ENCODE peak calls at places on chromosome 9, in six cellular contexts. One of them, this sample, is unnamed. For H3K4me1, the result is how much of the 10 kb centered on the place peaks cover.

GRCh38 chr9:41229408-41230401 is 40.6 kb upstream of the ZNG1F start:
- DNase-seq in upper lobe of right lung: peak
- DNase-seq in cardiac muscle cell: no peak
- DNase-seq in uterus: no peak
- DNase-seq in PC-3: no peak
- DNase-seq in astrocyte: peak
- DNase-seq in this sample: no peak

GRCh38 chr9:2343756-2344155 is 277.8 kb upstream of the VLDLR start:
- DNase-seq in astrocyte: no peak
- DNase-seq in upper lobe of right lung: no peak
- DNase-seq in PC-3: no peak
- DNase-seq in cardiac muscle cell: no peak
- DNase-seq in uterus: no peak
- DNase-seq in this sample: no peak

GRCh38 chr9:89448381-89448780 is 49.5 kb downstream of the SEMA4D start:
- DNase-seq in uterus: no peak
- DNase-seq in cardiac muscle cell: no peak
- DNase-seq in astrocyte: no peak
- DNase-seq in upper lobe of right lung: no peak
- DNase-seq in PC-3: no peak
- DNase-seq in this sample: no peak

GRCh38 chr9:69865986-69866385 is 45.4 kb downstream of the CFAP95 start:
- DNase-seq in PC-3: no peak
- DNase-seq in uterus: no peak
- DNase-seq in astrocyte: no peak
- DNase-seq in upper lobe of right lung: no peak
- DNase-seq in cardiac muscle cell: no peak
- DNase-seq in this sample: no peak

GRCh38 chr9:90870646-90871326 is 69.2 kb downstream of the SYK start:
- DNase-seq in upper lobe of right lung: no peak
- DNase-seq in uterus: no peak
- DNase-seq in astrocyte: peak
- DNase-seq in PC-3: peak
- DNase-seq in cardiac muscle cell: peak
- DNase-seq in this sample: no peak

GRCh38 chr9:911003-911402 is 65.5 kb upstream of the DMRT3 start:
- DNase-seq in cardiac muscle cell: peak
- DNase-seq in uterus: no peak
- DNase-seq in upper lobe of right lung: no peak
- DNase-seq in astrocyte: no peak
- DNase-seq in PC-3: no peak
- DNase-seq in this sample: no peak

GRCh38 chr9:70563437-70564204 is 149.2 kb upstream of the KLF9 start:
- DNase-seq in cardiac muscle cell: no peak
- DNase-seq in astrocyte: peak
- DNase-seq in upper lobe of right lung: no peak
- DNase-seq in PC-3: no peak
- DNase-seq in uterus: no peak
- DNase-seq in this sample: no peak

GRCh38 chr9:78694950-78695349 is 398.0 kb downstream of the PSAT1 start:
- DNase-seq in uterus: no peak
- DNase-seq in astrocyte: no peak
- DNase-seq in upper lobe of right lung: no peak
- DNase-seq in PC-3: no peak
- DNase-seq in cardiac muscle cell: no peak
- DNase-seq in this sample: no peak

GRCh38 chr9:107480386-107480789 is 9.2 kb downstream of the KLF4 start:
- DNase-seq in cardiac muscle cell: no peak
- DNase-seq in PC-3: peak
- DNase-seq in upper lobe of right lung: peak
- DNase-seq in uterus: peak
- DNase-seq in astrocyte: peak
- DNase-seq in this sample: peak

GRCh38 chr9:1094749-1095148 is 44.6 kb downstream of the DMRT2 start:
- DNase-seq in PC-3: peak
- DNase-seq in uterus: no peak
- DNase-seq in upper lobe of right lung: no peak
- DNase-seq in cardiac muscle cell: no peak
- DNase-seq in astrocyte: no peak
- DNase-seq in this sample: no peak

DNA sequence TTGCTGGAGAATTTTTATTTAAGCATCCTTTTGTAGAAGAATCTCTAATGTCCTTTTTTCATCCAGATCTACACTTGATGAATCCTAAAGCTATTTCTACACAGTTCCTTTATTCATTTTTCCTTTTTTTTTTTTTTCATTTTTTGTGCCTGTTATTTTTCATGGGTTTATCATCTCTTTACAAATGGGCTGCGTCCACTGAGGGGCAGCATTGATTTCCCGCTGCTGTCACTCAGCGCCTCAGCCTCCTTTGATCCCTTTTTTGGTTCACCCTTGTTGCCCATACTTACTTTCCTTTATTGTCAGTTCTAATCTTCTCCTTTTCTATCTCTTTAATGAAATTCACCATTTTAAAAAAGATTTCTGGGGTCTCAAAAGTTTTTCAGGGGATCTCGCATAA is 5.7 kb upstream of the MSMP start:
- DNase-seq in cardiac muscle cell: no peak
- DNase-seq in PC-3: no peak
- DNase-seq in uterus: no peak
- DNase-seq in upper lobe of right lung: no peak
- DNase-seq in astrocyte: no peak
- DNase-seq in this sample: no peak
- H3K4me1 ChIP-seq in cardiac muscle cell: under half
- H3K4me1 ChIP-seq in PC-3: under half
- H3K4me1 ChIP-seq in uterus: under half
- H3K4me1 ChIP-seq in upper lobe of right lung: under half
- H3K4me1 ChIP-seq in astrocyte: under half
- H3K4me1 ChIP-seq in this sample: under half

GRCh38 chr9:97396256-97396655 is 15.6 kb upstream of the TDRD7 start:
- DNase-seq in uterus: no peak
- DNase-seq in PC-3: no peak
- DNase-seq in astrocyte: no peak
- DNase-seq in cardiac muscle cell: no peak
- DNase-seq in upper lobe of right lung: no peak
- DNase-seq in this sample: no peak

GRCh38 chr9:97394881-97395280 is 17.0 kb upstream of the TDRD7 start:
- DNase-seq in uterus: no peak
- DNase-seq in upper lobe of right lung: no peak
- DNase-seq in astrocyte: no peak
- DNase-seq in PC-3: no peak
- DNase-seq in cardiac muscle cell: no peak
- DNase-seq in this sample: no peak

GRCh38 chr9:97395745-97396144 is 16.2 kb upstream of the TDRD7 start:
- DNase-seq in uterus: no peak
- DNase-seq in cardiac muscle cell: no peak
- DNase-seq in upper lobe of right lung: no peak
- DNase-seq in PC-3: no peak
- DNase-seq in astrocyte: no peak
- DNase-seq in this sample: no peak

GRCh38 chr9:97397220-97397619 is 14.7 kb upstream of the TDRD7 start:
- DNase-seq in PC-3: peak
- DNase-seq in uterus: no peak
- DNase-seq in cardiac muscle cell: no peak
- DNase-seq in upper lobe of right lung: no peak
- DNase-seq in astrocyte: peak
- DNase-seq in this sample: no peak

DNA sequence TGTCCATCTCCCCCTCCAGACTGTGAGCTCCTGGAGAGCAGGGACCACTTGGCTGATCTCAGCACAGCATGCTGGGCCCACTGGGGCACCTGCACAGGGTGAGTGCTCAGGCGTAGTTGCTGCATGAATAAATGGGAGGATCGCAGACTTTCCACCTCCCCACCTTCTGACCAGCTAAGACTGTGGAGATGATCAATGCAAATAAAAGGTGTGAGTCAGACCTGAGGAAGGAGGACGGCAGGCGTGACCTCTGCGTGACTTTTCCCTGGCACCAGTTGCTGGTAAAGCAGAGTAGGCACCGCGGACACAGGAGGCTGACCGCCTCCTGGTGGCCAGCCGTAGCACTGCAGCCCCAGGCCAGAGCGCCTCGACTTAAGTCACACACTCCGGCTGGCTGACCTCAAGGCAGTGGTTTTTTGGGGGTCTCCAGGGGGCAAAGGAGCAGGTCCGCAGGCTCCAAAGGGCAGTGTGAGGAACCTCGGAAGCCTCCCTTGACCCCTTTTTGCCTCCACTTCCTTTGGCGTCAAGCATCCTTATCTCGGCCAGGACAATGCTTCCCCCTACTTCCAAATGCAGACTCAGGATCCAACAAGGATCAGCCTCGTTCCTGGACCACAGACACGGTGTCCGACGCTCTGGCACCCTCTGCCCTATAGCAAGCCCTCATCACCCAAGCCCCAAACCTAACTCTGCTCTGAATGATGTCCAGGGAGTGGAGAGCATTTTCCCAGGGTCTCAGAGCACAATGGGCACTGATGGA is 12.7 kb upstream of the TDRD7 start:
- DNase-seq in PC-3: peak
- DNase-seq in upper lobe of right lung: peak
- DNase-seq in uterus: peak
- DNase-seq in cardiac muscle cell: peak
- DNase-seq in astrocyte: peak
- DNase-seq in this sample: peak
- TF ChIP-seq CTCF in PC-3: peak
- TF ChIP-seq CTCF in upper lobe of right lung: peak
- TF ChIP-seq CTCF in uterus: peak
- TF ChIP-seq CTCF in cardiac muscle cell: peak
- TF ChIP-seq CTCF in astrocyte: peak
- TF ChIP-seq CTCF in this sample: peak

DNA sequence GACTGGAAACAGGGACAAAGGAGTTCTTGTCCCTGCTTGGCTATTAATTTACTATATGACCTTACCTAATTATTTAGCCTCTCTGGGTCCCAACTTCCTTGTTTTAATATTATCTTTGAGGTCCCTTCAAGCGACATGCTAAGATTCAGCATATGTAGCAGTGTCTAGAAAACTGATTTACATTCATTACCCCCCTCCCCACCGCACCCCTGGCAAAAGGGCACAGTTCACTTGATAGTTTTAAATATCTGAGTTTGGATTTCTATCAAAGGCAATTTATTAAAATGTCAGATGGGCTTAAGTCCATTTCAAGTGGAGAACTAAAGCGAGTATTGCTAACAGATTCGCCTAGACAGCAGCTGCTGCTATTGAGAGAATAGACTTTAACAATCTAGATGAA is 3.9 kb downstream of the CEMIP2 start:
- DNase-seq in PC-3: no peak
- DNase-seq in upper lobe of right lung: no peak
- DNase-seq in cardiac muscle cell: no peak
- DNase-seq in uterus: no peak
- DNase-seq in astrocyte: no peak
- DNase-seq in this sample: no peak
- H3K4me1 ChIP-seq in PC-3: half or more
- H3K4me1 ChIP-seq in upper lobe of right lung: under half
- H3K4me1 ChIP-seq in cardiac muscle cell: under half
- H3K4me1 ChIP-seq in uterus: under half
- H3K4me1 ChIP-seq in astrocyte: half or more
- H3K4me1 ChIP-seq in this sample: under half

GRCh38 chr9:21455320-21455719 is 15.1 kb downstream of the IFNA1 start:
- DNase-seq in upper lobe of right lung: no peak
- DNase-seq in uterus: no peak
- DNase-seq in cardiac muscle cell: peak
- DNase-seq in PC-3: peak
- DNase-seq in astrocyte: no peak
- DNase-seq in this sample: no peak
- TF ChIP-seq CTCF in upper lobe of right lung: peak
- TF ChIP-seq CTCF in uterus: peak
- TF ChIP-seq CTCF in cardiac muscle cell: peak
- TF ChIP-seq CTCF in PC-3: peak
- TF ChIP-seq CTCF in astrocyte: peak
- TF ChIP-seq CTCF in this sample: peak

DNA sequence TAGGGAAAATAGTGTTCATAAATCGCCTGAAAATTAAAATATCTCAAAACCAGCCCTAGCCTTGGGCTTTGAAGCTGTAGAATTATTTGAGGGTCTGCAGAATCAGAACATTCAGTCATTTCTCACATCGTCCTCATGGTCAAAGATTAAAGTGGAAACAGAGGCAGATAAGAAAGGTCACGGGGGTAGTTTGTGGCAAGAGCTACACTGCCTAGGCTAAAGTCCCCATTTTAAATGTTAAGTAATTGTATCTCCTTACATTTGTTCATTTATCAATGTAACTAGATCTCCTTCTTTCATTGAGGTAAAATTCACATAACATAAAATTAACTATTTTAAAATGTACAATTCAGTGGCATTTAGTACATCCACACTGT is 139.2 kb downstream of the TLE1 start:
- DNase-seq in PC-3: no peak
- DNase-seq in astrocyte: no peak
- DNase-seq in cardiac muscle cell: no peak
- DNase-seq in upper lobe of right lung: no peak
- DNase-seq in uterus: no peak
- DNase-seq in this sample: no peak
- H3K4me1 ChIP-seq in PC-3: under half
- H3K4me1 ChIP-seq in astrocyte: under half
- H3K4me1 ChIP-seq in cardiac muscle cell: under half
- H3K4me1 ChIP-seq in upper lobe of right lung: under half
- H3K4me1 ChIP-seq in uterus: under half
- H3K4me1 ChIP-seq in this sample: under half

This sample was measured in psoas muscle.